ENCODE peak calls at places on chromosome 2, in nine cellular contexts. H is D341Med, S is activated B cell treated with CpG ODN at 0.5 μM for 24 hours, K is posterior vena cava, U is WTC11, A is sigmoid colon, T is upper lobe of right lung, J is fibroblast of mammary gland, M is T-helper 2 cell. L is an unnamed sample.

GRCh38 chr2:65053199-65053598 is 3.0 kb upstream of the CEP68 start:
- DNase-seq in T (no peak), U (no peak), S (no peak), H (no peak), J (no peak), M (no peak), A (no peak), K (no peak), L (peak)

GRCh38 chr2:120660771-120661459 is 74.8 kb upstream of the GLI2 start:
- DNase-seq in U (no peak), J (no peak), S (no peak), T (no peak), H (no peak), K (no peak), A (no peak), M (no peak), L (no peak)

GRCh38 chr2:20618468-20618885 is 32.4 kb downstream of the HS1BP3 start:
- DNase-seq in S (no peak), A (peak), T (peak), J (no peak), M (no peak), H (no peak), U (no peak), K (peak), L (no peak)

GRCh38 chr2:109555346-109555900 is 58.3 kb downstream of the SEPTIN10 start:
- DNase-seq in A (no peak), J (no peak), H (no peak), S (no peak), M (no peak), K (no peak), U (no peak), T (no peak), L (no peak)

GRCh38 chr2:1968222-1968987 is 224.1 kb upstream of the PXDN start:
- DNase-seq in K (no peak), U (no peak), A (peak), J (no peak), S (no peak), H (no peak), M (no peak), T (no peak), L (no peak)

GRCh38 chr2:127125821-127126220 is 18.9 kb upstream of the BIN1 start:
- DNase-seq in M (no peak), U (no peak), K (no peak), T (no peak), J (no peak), H (no peak), S (no peak), A (no peak), L (no peak)

GRCh38 chr2:222844323-222844722 is 16.5 kb upstream of the ACSL3 start:
- DNase-seq in U (no peak), T (no peak), S (no peak), H (no peak), A (no peak), K (no peak), M (no peak), J (peak), L (no peak)

GRCh38 chr2:25521665-25522387 is 151.6 kb downstream of the DTNB start:
- DNase-seq in K (no peak), S (no peak), A (no peak), M (no peak), H (peak), T (no peak), U (no peak), J (peak), L (peak)

GRCh38 chr2:241771286-241772062 is 5.1 kb upstream of the GAL3ST2 start:
- DNase-seq in H (peak), K (peak), M (no peak), J (peak), S (no peak), T (peak), A (peak), U (peak), L (no peak)

GRCh38 chr2:207073791-207074678 is 91.7 kb downstream of the KLF7 start:
- DNase-seq in U (no peak), A (no peak), J (peak), K (no peak), S (no peak), M (no peak), T (no peak), H (no peak), L (no peak)